ENCODE peak calls at places on chromosome 12, in six cellular contexts. S, F, T, K, D and B are unnamed samples.

GRCh38 chr12:98260276-98260675 is 255.1 kb upstream of the TMPO start:
- DNase-seq in S (no peak), F (no peak), T (no peak), K (no peak), D (no peak), B (no peak)

GRCh38 chr12:15883536-15883935 is 1.3 kb downstream of the STRAP start:
- DNase-seq in S (no peak), F (no peak), T (no peak), K (peak; percentile 20), D (no peak), B (no peak)

GRCh38 chr12:16833376-16833775 is 227.4 kb upstream of the LMO3 start:
- DNase-seq in S (no peak), F (no peak), T (no peak), K (no peak), D (no peak), B (no peak)

GRCh38 chr12:34407813-34408212 is 385.5 kb downstream of the ALG10 start:
- DNase-seq in S (no peak), F (no peak), T (no peak), K (no peak), D (no peak), B (no peak)

GRCh38 chr12:116835484-116835883 is 45.8 kb downstream of the HRK start:
- DNase-seq in S (no peak), F (no peak), T (no peak), K (no peak), D (no peak), B (no peak)

GRCh38 chr12:29702972-29703371 is 80.8 kb downstream of the TMTC1 start:
- DNase-seq in S (no peak), F (no peak), T (no peak), K (no peak), D (no peak), B (no peak)

GRCh38 chr12:96303656-96304055 is 96.6 kb downstream of the CDK17 start:
- DNase-seq in S (no peak), F (no peak), T (no peak), K (no peak), D (no peak), B (no peak)

GRCh38 chr12:98990648-98991047 is 345.6 kb downstream of the APAF1 start:
- DNase-seq in S (no peak), F (no peak), T (no peak), K (no peak), D (no peak), B (no peak)

GRCh38 chr12:64824500-64825142 is at the start of gene TBC1D30:
- DNase-seq in S (no peak), F (no peak), T (peak; percentile 60), K (peak; percentile 2), D (peak; percentile 10), B (no peak)

GRCh38 chr12:49543914-49544815 is 5.3 kb downstream of the KCNH3 start:
- DNase-seq in S (no peak), F (no peak), T (no peak), K (no peak), D (no peak), B (no peak)

GRCh38 chr12:65740873-65741600 is 83.2 kb upstream of the HMGA2 start:
- DNase-seq in S (no peak), F (peak; percentile 75), T (peak; percentile 85), K (peak; percentile 74), D (peak; percentile 83), B (peak; percentile 57)

DNA sequence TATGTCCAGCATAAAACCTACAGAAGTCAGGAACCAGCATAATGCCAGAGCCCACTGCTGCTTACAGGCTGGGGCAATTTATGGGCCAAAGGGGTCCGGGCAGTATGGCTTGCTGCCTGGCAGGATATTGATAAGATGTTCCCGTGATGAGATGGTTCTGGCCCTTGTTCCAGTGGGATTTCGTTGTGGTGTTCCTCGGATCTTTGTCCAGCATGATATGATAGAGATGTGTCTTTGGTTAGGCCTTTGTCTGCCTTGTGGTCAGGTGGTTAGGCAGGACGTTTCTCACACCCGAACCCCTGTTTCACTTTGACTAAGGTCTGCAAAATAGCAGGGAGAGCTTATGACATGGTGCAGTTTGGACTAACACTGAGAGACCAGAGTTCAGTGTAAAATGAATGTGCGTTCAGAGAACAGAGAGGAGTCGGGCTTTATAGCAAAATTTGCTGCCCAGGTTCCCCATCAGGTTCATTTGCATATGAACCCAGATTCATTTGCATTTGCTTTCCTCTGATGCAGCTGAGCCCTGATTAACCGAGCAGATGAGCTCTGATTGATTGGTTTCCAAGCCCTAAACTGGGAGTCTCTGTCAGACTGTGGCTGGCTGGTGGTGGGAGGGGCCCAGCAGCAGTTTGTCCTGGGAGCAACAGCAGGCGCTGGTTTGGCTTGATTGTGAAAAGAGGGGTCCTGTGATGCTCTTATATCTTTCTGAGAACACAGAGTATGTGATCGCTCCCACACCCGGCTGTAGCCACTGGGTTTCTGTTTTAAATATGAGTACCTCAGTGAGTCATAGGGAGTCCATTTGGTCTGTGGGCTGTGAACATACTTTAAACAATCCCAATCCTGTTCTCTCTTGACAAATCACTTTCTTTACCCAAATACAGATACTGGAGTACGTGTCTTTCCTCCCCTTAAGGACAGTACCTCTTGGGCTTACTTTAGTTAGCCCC is 156.3 kb upstream of the PZP start:
- DNase-seq in S (no peak), F (no peak), T (no peak), K (peak; percentile 70), D (no peak), B (no peak)
- TF ChIP-seq POLR2A in S (no peak), F (no peak), T (no peak), K (no peak), D (no peak), B (no peak)

GRCh38 chr12:47817272-47818006 is 2.3 kb downstream of the HDAC7 start:
- DNase-seq in S (no peak), F (no peak), T (no peak), K (no peak), D (no peak), B (no peak)

GRCh38 chr12:47819544-47819901 is 180 bp downstream of the HDAC7 start:
- DNase-seq in S (no peak), F (no peak), T (no peak), K (no peak), D (no peak), B (no peak)

GRCh38 chr12:47818701-47819543 is 781 bp downstream of the HDAC7 start:
- DNase-seq in S (no peak), F (peak; percentile 82), T (peak; percentile 58), K (no peak), D (peak; percentile 67), B (no peak)

GRCh38 chr12:47818007-47818376 is 1.7 kb downstream of the HDAC7 start:
- DNase-seq in S (no peak), F (no peak), T (no peak), K (no peak), D (no peak), B (no peak)

DNA sequence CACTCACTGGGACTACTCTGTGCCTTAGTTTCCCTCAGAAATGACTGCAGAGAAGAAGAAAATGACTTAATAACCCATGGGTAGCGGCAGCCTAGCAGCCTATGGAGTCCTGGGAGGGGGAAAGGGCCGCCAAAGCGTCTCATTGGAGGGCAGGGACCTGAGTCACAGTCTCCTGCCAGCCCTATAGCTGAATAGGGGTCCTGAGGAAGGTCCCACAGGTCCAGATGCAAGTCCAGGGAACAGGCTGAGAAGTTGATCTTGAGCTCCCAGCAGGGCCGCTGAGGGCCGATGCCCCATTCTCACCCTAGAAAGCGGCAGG is 1.4 kb downstream of the HDAC7 start:
- DNase-seq in S (no peak), F (no peak), T (no peak), K (peak; percentile 43), D (no peak), B (no peak)
- TF ChIP-seq CTCF in S (no peak), F (no peak), T (no peak), K (no peak), D (no peak), B (no peak)

DNA sequence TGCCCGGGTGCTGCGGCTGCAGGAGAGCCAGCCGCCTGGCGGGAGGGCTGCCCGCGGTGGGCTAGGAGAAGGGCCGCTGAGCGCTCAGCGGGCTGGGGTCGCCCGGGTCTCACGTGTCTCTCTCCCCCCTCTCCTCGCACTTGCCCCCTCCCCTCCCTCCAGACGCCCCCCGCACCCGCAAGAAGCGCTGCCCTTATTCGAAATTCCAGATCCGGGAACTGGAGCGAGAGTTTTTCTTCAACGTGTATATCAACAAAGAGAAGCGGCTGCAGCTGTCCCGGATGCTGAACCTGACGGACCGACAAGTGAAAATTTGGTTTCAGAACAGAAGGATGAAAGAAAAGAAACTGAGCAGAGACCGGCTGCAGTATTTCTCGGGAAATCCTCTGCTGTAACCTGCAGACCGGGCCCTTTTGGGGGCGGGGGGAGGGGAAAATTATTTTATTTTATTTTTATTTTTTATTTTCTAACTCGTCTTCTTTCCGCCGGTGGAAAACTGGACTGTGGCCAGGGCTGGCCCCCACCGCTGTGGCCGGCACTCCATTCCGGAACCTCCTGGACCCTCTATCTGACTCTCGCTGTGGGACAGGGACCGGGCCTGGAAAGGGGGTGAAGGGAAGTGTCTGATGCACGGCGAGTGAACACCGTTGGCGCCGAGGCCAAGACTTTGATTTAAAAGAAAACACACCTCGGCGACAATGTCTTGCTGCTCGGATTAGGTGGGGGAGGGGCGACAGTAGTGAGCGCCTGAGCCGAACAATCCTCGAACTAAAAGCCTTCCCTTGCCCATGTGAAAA is 463 bp upstream of the HOTAIR start:
- DNase-seq in S (no peak), F (no peak), T (no peak), K (no peak), D (no peak), B (no peak)
- H3K4me1 ChIP-seq in S (peaks cover 8% of the 10 kb centered on the region), F (peaks cover 6% of the 10 kb centered on the region), T (peaks cover 12% of the 10 kb centered on the region), K (peaks cover 2% of the 10 kb centered on the region), D (peaks cover 2% of the 10 kb centered on the region), B (peaks cover 20% of the 10 kb centered on the region)

DNA sequence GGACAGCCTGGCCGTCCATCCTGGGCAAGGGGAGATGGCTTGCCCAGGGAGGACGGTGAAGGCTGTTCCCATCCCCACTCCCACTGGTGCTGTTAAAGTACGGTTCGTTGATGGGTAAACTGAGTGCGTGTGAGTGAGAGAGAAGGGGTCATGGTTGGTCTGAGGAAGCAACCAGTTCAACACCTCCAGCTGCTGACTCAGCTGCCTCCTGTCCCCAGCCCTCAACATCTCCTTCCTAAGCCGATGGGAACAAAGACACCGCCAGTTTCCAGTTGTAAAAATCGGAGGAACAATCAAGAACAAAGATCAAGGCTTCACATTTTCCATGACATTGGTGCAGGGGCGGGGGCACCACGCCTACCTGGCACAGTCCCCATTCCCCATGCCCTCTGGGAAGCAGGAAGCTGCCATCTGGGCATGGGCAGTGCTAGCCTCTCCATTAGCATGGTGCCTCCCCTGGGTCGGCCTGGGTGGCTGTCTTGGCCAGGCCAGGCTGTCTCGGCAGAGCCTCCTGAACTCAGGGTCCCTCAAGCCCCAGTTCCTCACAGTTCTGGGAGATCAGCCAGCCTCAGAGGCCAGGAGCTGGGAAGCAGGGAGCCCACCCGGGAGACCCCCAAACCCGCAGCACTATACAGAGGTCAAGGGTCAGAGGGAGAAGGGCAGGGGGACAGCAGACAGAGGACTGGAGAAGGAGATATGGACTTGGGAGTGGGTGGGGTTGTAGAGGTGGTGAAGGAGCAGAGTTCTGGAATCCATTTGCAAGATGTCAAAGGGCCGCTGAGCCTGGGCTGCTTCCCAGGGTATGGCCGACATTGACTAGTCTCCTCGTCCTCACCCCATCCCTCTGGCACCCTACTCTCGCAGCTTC is 19.7 kb upstream of the TMEM106C start:
- DNase-seq in S (peak; percentile 81), F (no peak), T (no peak), K (no peak), D (no peak), B (no peak)
- TF ChIP-seq POLR2A in S (no peak), F (no peak), T (no peak), K (no peak), D (no peak), B (no peak)

GRCh38 chr12:26863515-26863914 is 30.5 kb upstream of the ITPR2 start:
- DNase-seq in S (no peak), F (no peak), T (no peak), K (peak; percentile 13), D (no peak), B (no peak)
- TF ChIP-seq CTCF in S (no peak), F (no peak), T (no peak), K (peak; percentile 35), D (no peak), B (no peak)

GRCh38 chr12:119061208-119061796 is 80.0 kb downstream of the SRRM4 start:
- DNase-seq in S (no peak), F (peak; percentile 54), T (peak; percentile 77), K (peak; percentile 7), D (peak; percentile 9), B (peak; percentile 49)
- H3K4me1 ChIP-seq in S (no peaks in the 10 kb centered on the region), F (no peaks in the 10 kb centered on the region), T (no peaks in the 10 kb centered on the region), K (no peaks in the 10 kb centered on the region), D (no peaks in the 10 kb centered on the region), B (no peaks in the 10 kb centered on the region)